ENCODE peak calls at places on chromosomes 4 and X, in four cellular contexts. One of them, this sample, is unnamed. For H3K27me3, the result is how much of the 10 kb centered on the place peaks cover.

GRCh38 chrX:2928127-2928582 is 984 bp downstream of the ARSD start:
- DNase-seq in suprapubic skin: no peak
- DNase-seq in esophagus squamous epithelium: peak
- DNase-seq in ovary: peak
- DNase-seq in this sample: no peak

GRCh38 chr4:185219551-185220344 is 10.3 kb downstream of the SNX25 start:
- DNase-seq in suprapubic skin: no peak
- DNase-seq in esophagus squamous epithelium: no peak
- DNase-seq in ovary: peak
- DNase-seq in this sample: peak

GRCh38 chr4:32025840-32026459 is 1305.8 kb downstream of the PCDH7 start:
- DNase-seq in suprapubic skin: no peak
- DNase-seq in esophagus squamous epithelium: no peak
- DNase-seq in ovary: no peak
- DNase-seq in this sample: no peak

GRCh38 chr4:2731907-2732314 is 24.2 kb downstream of the TNIP2 start:
- DNase-seq in suprapubic skin: no peak
- DNase-seq in esophagus squamous epithelium: no peak
- DNase-seq in ovary: peak
- DNase-seq in this sample: peak

GRCh38 chrX:16488959-16489358 is 161.0 kb upstream of the S100G start:
- DNase-seq in suprapubic skin: no peak
- DNase-seq in esophagus squamous epithelium: no peak
- DNase-seq in ovary: no peak
- DNase-seq in this sample: no peak

GRCh38 chr4:61309616-61310015 is 109.5 kb downstream of the ADGRL3 start:
- DNase-seq in suprapubic skin: no peak
- DNase-seq in esophagus squamous epithelium: no peak
- DNase-seq in ovary: no peak
- DNase-seq in this sample: no peak

GRCh38 chrX:66074920-66075879 is 35.3 kb upstream of the VSIG4 start:
- DNase-seq in suprapubic skin: no peak
- DNase-seq in esophagus squamous epithelium: peak
- DNase-seq in ovary: no peak
- DNase-seq in this sample: no peak

GRCh38 chrX:153968754-153969124 is 2.9 kb downstream of the HCFC1 start:
- DNase-seq in suprapubic skin: no peak
- DNase-seq in esophagus squamous epithelium: no peak
- DNase-seq in ovary: no peak
- DNase-seq in this sample: no peak

DNA sequence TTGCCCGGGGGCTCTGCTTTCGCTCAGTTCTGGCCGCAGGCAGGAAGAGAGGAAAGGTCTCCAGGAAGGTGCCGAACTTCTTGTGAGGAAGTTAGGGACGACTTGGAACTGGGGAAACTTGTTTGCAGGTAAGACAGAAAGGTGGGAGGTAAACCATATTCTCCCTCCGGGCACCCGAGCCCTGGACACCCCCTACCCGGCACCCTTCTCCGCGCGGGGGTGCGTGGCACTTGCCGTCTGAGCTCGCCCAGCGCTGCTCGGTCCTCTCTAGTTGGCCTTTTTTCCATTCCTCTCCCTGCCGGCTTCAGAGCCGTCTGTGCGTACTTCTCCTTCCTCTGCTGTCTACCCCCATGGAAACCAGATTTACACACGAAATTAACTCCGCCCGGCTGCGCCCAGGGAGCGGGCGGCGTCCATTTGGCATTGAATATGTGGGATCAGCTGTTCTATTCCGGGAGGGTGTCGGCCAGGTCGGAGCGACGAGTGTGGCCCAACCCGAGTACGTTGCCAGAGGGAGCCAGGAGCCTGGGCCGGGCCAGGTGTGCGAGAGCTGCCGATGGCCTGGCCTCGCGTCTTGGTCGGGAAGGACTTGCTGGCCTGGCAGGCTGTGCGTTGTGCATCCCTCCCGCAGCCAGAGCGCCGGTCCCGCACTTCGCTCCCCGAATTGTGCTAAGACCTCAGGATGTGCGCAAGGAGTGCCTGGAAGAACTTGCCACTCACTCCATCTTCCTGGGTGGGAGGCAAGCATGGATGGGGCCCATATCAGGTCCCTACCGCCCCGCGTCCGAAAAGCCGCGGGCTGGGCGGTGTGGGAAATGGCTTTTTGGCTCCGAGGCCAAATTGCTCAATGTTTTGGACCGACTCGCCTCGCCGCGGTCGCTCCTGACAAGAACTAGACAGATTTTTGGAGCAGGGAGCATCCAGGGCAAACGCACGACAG is 1.7 kb downstream of the PDGFRA start:
- DNase-seq in suprapubic skin: peak
- DNase-seq in esophagus squamous epithelium: no peak
- DNase-seq in ovary: peak
- DNase-seq in this sample: peak
- H3K27me3 ChIP-seq in suprapubic skin: half or more
- H3K27me3 ChIP-seq in esophagus squamous epithelium: under half
- H3K27me3 ChIP-seq in ovary: under half
- H3K27me3 ChIP-seq in this sample: half or more

GRCh38 chr4:6472008-6472386 is 417 bp downstream of the PPP2R2C start:
- DNase-seq in suprapubic skin: peak
- DNase-seq in esophagus squamous epithelium: no peak
- DNase-seq in ovary: no peak
- DNase-seq in this sample: no peak
- TF ChIP-seq POLR2A in suprapubic skin: no peak
- TF ChIP-seq POLR2A in esophagus squamous epithelium: no peak
- TF ChIP-seq POLR2A in ovary: no peak
- TF ChIP-seq POLR2A in this sample: no peak

GRCh38 chrX:107752037-107752436 is 23.6 kb downstream of the TSC22D3 start:
- DNase-seq in suprapubic skin: no peak
- DNase-seq in esophagus squamous epithelium: no peak
- DNase-seq in ovary: no peak
- DNase-seq in this sample: no peak

GRCh38 chrX:107747596-107748161 is 27.9 kb downstream of the TSC22D3 start:
- DNase-seq in suprapubic skin: no peak
- DNase-seq in esophagus squamous epithelium: no peak
- DNase-seq in ovary: no peak
- DNase-seq in this sample: peak

GRCh38 chrX:107750263-107750662 is 25.3 kb downstream of the TSC22D3 start:
- DNase-seq in suprapubic skin: no peak
- DNase-seq in esophagus squamous epithelium: no peak
- DNase-seq in ovary: no peak
- DNase-seq in this sample: no peak

GRCh38 chrX:107751127-107751526 is 24.5 kb downstream of the TSC22D3 start:
- DNase-seq in suprapubic skin: no peak
- DNase-seq in esophagus squamous epithelium: no peak
- DNase-seq in ovary: no peak
- DNase-seq in this sample: no peak

GRCh38 chrX:107748490-107748889 is 27.1 kb downstream of the TSC22D3 start:
- DNase-seq in suprapubic skin: no peak
- DNase-seq in esophagus squamous epithelium: no peak
- DNase-seq in ovary: no peak
- DNase-seq in this sample: no peak
- H3K27me3 ChIP-seq in suprapubic skin: under half
- H3K27me3 ChIP-seq in esophagus squamous epithelium: under half
- H3K27me3 ChIP-seq in ovary: under half
- H3K27me3 ChIP-seq in this sample: under half

DNA sequence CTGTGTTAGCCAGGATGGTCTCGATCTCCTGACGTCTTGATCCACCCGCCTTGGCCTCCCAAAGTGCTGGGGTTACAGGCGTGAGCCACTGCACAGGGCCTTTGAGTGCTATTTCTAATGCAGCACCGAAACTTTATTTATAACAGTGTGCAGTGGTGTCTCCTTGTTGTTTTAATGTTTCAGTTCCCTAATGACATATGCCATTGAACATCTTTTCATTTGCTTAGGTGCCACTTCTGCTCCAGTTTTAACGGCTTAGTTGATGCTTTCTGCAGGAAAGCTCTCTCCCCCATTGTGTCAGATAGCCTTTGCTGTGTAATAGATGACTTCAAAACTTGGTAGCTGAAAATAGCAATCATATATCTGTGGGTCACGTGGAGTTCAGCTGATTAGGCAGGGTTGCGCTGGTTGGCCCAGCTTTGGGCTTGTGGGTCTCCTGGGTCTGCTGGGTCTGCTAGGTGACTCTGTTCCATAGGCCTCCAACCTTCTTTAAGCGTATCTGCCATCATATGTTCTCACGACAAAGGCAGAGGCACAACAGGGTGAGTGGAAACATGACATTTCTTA is 76.4 kb upstream of the SHISA3 start:
- DNase-seq in suprapubic skin: no peak
- DNase-seq in esophagus squamous epithelium: no peak
- DNase-seq in ovary: no peak
- DNase-seq in this sample: no peak
- TF ChIP-seq POLR2A in suprapubic skin: no peak
- TF ChIP-seq POLR2A in esophagus squamous epithelium: no peak
- TF ChIP-seq POLR2A in ovary: no peak
- TF ChIP-seq POLR2A in this sample: no peak

GRCh38 chr4:41859106-41859505 is 76.1 kb upstream of the TMEM33 start:
- DNase-seq in suprapubic skin: no peak
- DNase-seq in esophagus squamous epithelium: no peak
- DNase-seq in ovary: no peak
- DNase-seq in this sample: no peak
- H3K27me3 ChIP-seq in suprapubic skin: under half
- H3K27me3 ChIP-seq in esophagus squamous epithelium: under half
- H3K27me3 ChIP-seq in ovary: under half
- H3K27me3 ChIP-seq in this sample: under half

GRCh38 chrX:123809854-123810375 is 49.9 kb upstream of the XIAP start:
- DNase-seq in suprapubic skin: no peak
- DNase-seq in esophagus squamous epithelium: no peak
- DNase-seq in ovary: no peak
- DNase-seq in this sample: no peak
- TF ChIP-seq POLR2A in suprapubic skin: no peak
- TF ChIP-seq POLR2A in esophagus squamous epithelium: no peak
- TF ChIP-seq POLR2A in ovary: no peak
- TF ChIP-seq POLR2A in this sample: no peak

DNA sequence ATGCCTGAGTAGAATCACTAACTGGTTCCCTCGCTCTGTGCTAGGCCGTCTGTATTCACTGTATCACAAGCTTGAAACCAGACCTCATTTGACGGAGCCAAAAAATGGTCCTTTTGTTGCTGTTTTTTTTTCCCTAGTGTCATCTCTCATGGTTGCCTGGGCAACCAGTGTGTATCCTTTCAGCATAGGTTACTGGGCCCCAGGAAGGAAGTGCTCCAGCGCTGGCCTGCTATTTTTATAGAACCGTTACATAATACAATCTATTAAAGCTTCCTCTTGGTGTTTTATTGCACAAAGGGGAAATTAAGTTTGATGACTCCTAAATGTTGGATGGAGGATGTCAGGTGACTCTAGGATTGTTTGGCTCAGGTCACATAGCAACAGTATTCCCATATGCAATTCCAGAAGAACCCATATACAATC is 220.4 kb downstream of the SPRY1 start:
- DNase-seq in suprapubic skin: no peak
- DNase-seq in esophagus squamous epithelium: no peak
- DNase-seq in ovary: no peak
- DNase-seq in this sample: peak
- H3K27me3 ChIP-seq in suprapubic skin: under half
- H3K27me3 ChIP-seq in esophagus squamous epithelium: under half
- H3K27me3 ChIP-seq in ovary: under half
- H3K27me3 ChIP-seq in this sample: under half

GRCh38 chr4:1029536-1029935 is 18.1 kb downstream of the FGFRL1 start:
- DNase-seq in suprapubic skin: no peak
- DNase-seq in esophagus squamous epithelium: no peak
- DNase-seq in ovary: no peak
- DNase-seq in this sample: no peak
- TF ChIP-seq POLR2A in suprapubic skin: no peak
- TF ChIP-seq POLR2A in esophagus squamous epithelium: no peak
- TF ChIP-seq POLR2A in ovary: no peak
- TF ChIP-seq POLR2A in this sample: no peak

DNA sequence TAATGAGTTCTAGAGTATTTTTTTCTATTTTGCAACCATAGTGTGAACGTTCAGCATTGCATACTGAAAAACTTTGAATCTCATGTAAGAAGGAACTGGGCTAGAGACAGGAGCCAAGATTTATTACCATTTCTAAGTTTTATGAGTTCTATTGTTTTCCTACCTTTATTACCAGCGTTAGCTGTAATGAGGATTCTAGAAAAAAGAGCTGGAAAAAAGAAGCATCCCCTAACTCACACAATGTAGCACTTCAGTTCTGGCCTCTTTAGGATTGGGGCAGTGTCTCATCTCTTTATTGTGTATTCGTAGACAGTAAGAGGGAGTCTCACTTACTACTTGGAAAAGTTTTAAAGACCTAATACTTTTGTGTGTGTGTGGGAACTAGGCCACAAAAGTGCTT is 101.6 kb upstream of the TENM3 start:
- DNase-seq in suprapubic skin: no peak
- DNase-seq in esophagus squamous epithelium: no peak
- DNase-seq in ovary: no peak
- DNase-seq in this sample: no peak
- H3K27me3 ChIP-seq in suprapubic skin: half or more
- H3K27me3 ChIP-seq in esophagus squamous epithelium: under half
- H3K27me3 ChIP-seq in ovary: under half
- H3K27me3 ChIP-seq in this sample: under half

GRCh38 chrX:20265221-20265725 is 1.4 kb downstream of the RPS6KA3 start:
- DNase-seq in suprapubic skin: peak
- DNase-seq in esophagus squamous epithelium: no peak
- DNase-seq in ovary: peak
- DNase-seq in this sample: peak
- TF ChIP-seq POLR2A in suprapubic skin: no peak
- TF ChIP-seq POLR2A in esophagus squamous epithelium: peak
- TF ChIP-seq POLR2A in ovary: peak
- TF ChIP-seq POLR2A in this sample: no peak